ENCODE peak calls at places on chromosomes 13 and 19, in eight cellular contexts. V is fibroblast of mammary gland, I is IMR-90, C is fibroblast of pulmonary artery, H is GM12864, L is H1, Y is upper lobe of right lung, P is body of pancreas. X is an unnamed sample.

GRCh38 chr13:110525328-110526319 is 35.9 kb downstream of the RAB20 start:
- DNase-seq in V (no peak), I (no peak), C (no peak), H (peak), L (no peak), Y (peak), P (no peak), X (no peak)

GRCh38 chr13:87893982-87894527 is 222.9 kb downstream of the SLITRK5 start:
- DNase-seq in V (no peak), I (no peak), C (no peak), H (no peak), L (no peak), Y (no peak), P (no peak), X (no peak)

GRCh38 chr19:29364224-29364726 is 151.3 kb upstream of the UQCRFS1 start:
- DNase-seq in V (no peak), I (no peak), C (no peak), H (no peak), L (peak), Y (no peak), P (no peak), X (no peak)

GRCh38 chr19:44808463-44809371 is at the start of gene BCAM:
- DNase-seq in V (peak), I (peak), C (peak), H (no peak), L (peak), Y (peak), P (peak), X (peak)

GRCh38 chr13:98476538-98476966 is 100.4 kb downstream of the STK24 start:
- DNase-seq in V (peak), I (peak), C (peak), H (peak), L (no peak), Y (peak), P (peak), X (peak)

GRCh38 chr19:5023128-5023571 is 54.2 kb downstream of the KDM4B start:
- DNase-seq in V (no peak), I (no peak), C (no peak), H (no peak), L (no peak), Y (no peak), P (no peak), X (no peak)

GRCh38 chr13:94664889-94665288 is 47.5 kb downstream of the SOX21 start:
- DNase-seq in V (no peak), I (no peak), C (no peak), H (no peak), L (no peak), Y (no peak), P (no peak), X (no peak)

GRCh38 chr19:17790059-17790780 is 4.7 kb upstream of the B3GNT3 start:
- DNase-seq in V (no peak), I (no peak), C (no peak), H (no peak), L (no peak), Y (no peak), P (no peak), X (no peak)

GRCh38 chr19:17156947-17157302 is 58.2 kb upstream of the USE1 start:
- DNase-seq in V (no peak), I (no peak), C (no peak), H (no peak), L (no peak), Y (no peak), P (no peak), X (no peak)

GRCh38 chr19:8684001-8684902 is 14.3 kb downstream of the ACTL9 start:
- DNase-seq in V (no peak), I (no peak), C (no peak), H (no peak), L (no peak), Y (no peak), P (no peak), X (no peak)

GRCh38 chr13:76884167-76884566 is 2.0 kb downstream of the KCTD12 start:
- DNase-seq in V (peak), I (no peak), C (peak), H (no peak), L (no peak), Y (peak), P (no peak), X (no peak)

GRCh38 chr13:22061806-22062391 is 391.0 kb downstream of the FGF9 start:
- DNase-seq in V (no peak), I (no peak), C (no peak), H (peak), L (no peak), Y (no peak), P (no peak), X (no peak)

GRCh38 chr19:55179570-55180484 is at the start of gene SYT5:
- DNase-seq in V (no peak), I (no peak), C (no peak), H (no peak), L (peak), Y (no peak), P (peak), X (no peak)

GRCh38 chr19:51325161-51325979 is 13.9 kb downstream of the IGLON5 start:
- DNase-seq in V (no peak), I (no peak), C (no peak), H (no peak), L (no peak), Y (peak), P (no peak), X (no peak)

GRCh38 chr13:54415753-54416366 is 1387.2 kb downstream of the OLFM4 start:
- DNase-seq in V (no peak), I (no peak), C (no peak), H (no peak), L (no peak), Y (no peak), P (no peak), X (no peak)

X was measured in amniotic stem cell.